ENCODE peak calls at places on chromosomes 1 and 21, in eight cellular contexts. J is Panc1, F is fibroblast of mammary gland, H is upper lobe of left lung, Y is uterus, M is progenitor cell of endocrine pancreas, A is coronary artery, R is RWPE1. V is an unnamed sample.

GRCh38 chr1:7856345-7856744 is 3.5 kb upstream of the UTS2 start:
- DNase-seq in J (no peak), F (peak), H (no peak), Y (no peak), M (no peak), A (no peak), R (no peak), V (no peak)

GRCh38 chr1:43451157-43451591 is 2.6 kb downstream of the HYI start:
- DNase-seq in J (no peak), F (no peak), H (no peak), Y (no peak), M (no peak), A (no peak), R (no peak), V (no peak)

GRCh38 chr1:157965584-157965983 is 27.9 kb upstream of the KIRREL1 start:
- DNase-seq in J (no peak), F (no peak), H (no peak), Y (no peak), M (no peak), A (no peak), R (no peak), V (no peak)

GRCh38 chr1:40385437-40386310 is 12.1 kb downstream of the SMAP2 start:
- DNase-seq in J (no peak), F (no peak), H (no peak), Y (no peak), M (no peak), A (no peak), R (no peak), V (no peak)

GRCh38 chr1:229410692-229411433 is 23.0 kb downstream of the ACTA1 start:
- DNase-seq in J (no peak), F (peak), H (no peak), Y (peak), M (no peak), A (peak), R (peak), V (no peak)

GRCh38 chr1:62185677-62186076 is 9.0 kb upstream of the L1TD1 start:
- DNase-seq in J (no peak), F (no peak), H (no peak), Y (no peak), M (no peak), A (no peak), R (no peak), V (no peak)

GRCh38 chr1:171852273-171852672 is 11.0 kb downstream of the DNM3 start:
- DNase-seq in J (no peak), F (peak), H (no peak), Y (no peak), M (no peak), A (no peak), R (no peak), V (no peak)

GRCh38 chr1:116127848-116128540 is 16.8 kb downstream of the MAB21L3 start:
- DNase-seq in J (no peak), F (no peak), H (no peak), Y (no peak), M (no peak), A (no peak), R (no peak), V (peak)

GRCh38 chr1:228210684-228211083 is 2.8 kb downstream of the OBSCN start:
- DNase-seq in J (no peak), F (no peak), H (no peak), Y (no peak), M (no peak), A (no peak), R (no peak), V (peak)
- TF ChIP-seq CTCF in J (no peak), F (no peak), H (no peak), Y (no peak), M (no peak), A (no peak), R (no peak), V (no peak)

DNA sequence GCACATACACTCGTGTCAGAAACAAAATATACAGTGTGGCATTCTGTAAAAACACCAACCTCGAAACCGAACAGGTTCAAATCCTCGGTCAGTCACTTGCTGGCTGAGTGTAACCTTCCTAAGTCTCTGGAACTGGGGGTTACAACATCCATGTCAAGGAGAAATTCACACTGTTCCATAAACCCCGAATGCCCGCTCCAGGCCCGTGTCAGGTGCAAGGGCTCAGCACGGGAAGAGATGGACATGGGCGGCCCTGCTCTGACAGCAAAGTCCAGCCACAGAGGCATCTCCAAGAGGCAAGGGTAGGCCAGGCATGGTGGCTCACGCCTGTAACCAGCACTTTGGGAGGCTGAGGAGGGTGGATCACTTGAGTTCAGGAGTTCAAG is 79.5 kb downstream of the SLC66A1 start:
- DNase-seq in J (no peak), F (no peak), H (no peak), Y (no peak), M (no peak), A (no peak), R (no peak), V (no peak)
- TF ChIP-seq CTCF in J (no peak), F (no peak), H (no peak), Y (no peak), M (peak), A (no peak), R (peak), V (no peak)

GRCh38 chr1:111422546-111423391 is 4.8 kb downstream of the OVGP1 start:
- DNase-seq in J (no peak), F (no peak), H (peak), Y (no peak), M (no peak), A (no peak), R (peak), V (no peak)
- TF ChIP-seq CTCF in J (no peak), F (no peak), H (no peak), Y (no peak), M (no peak), A (no peak), R (no peak), V (no peak)

GRCh38 chr21:41411449-41412089 is 14.5 kb upstream of the MX1 start:
- DNase-seq in J (no peak), F (peak), H (no peak), Y (no peak), M (no peak), A (peak), R (no peak), V (no peak)
- TF ChIP-seq CTCF in J (peak), F (peak), H (peak), Y (no peak), M (no peak), A (no peak), R (no peak), V (peak)

DNA sequence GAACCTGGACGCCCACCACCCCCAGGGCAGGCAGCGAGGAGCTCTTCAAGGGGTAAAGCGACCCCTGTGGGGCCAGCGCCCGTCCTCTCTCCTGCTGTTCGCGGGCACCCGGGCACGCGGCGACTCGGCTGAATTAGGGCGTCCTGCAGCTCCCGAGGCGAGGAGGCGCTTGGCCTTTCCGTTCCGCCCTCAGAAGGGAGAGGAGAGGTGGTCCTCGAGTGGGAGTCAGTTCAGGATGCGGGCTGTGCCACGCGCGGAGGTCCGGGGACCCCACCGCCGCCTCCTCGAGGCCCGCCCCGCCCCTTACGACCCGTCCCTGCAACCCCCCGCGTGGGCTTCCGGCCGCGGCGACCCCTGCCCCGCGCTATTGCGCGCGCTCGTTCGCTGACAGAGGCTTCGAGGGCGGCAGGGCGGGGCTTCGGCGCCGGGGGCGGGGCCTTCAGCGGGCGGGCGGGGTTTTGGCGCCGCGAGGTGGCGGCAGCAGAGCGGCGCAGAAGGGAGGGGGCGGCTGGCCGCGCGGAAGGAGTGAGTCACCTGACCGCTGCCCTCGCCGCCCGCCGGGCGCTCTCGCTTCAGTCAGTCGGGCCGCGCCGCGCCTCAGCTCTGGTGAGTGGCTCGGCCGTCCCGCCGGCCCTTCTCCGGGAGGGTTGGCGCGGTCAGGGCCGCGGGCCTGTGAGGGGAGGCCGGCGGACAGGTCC is at the start of gene BACH1:
- DNase-seq in J (peak), F (peak), H (peak), Y (peak), M (peak), A (peak), R (peak), V (peak)
- TF ChIP-seq CTCF in J (peak), F (no peak), H (peak), Y (peak), M (peak), A (peak), R (peak), V (peak)

DNA sequence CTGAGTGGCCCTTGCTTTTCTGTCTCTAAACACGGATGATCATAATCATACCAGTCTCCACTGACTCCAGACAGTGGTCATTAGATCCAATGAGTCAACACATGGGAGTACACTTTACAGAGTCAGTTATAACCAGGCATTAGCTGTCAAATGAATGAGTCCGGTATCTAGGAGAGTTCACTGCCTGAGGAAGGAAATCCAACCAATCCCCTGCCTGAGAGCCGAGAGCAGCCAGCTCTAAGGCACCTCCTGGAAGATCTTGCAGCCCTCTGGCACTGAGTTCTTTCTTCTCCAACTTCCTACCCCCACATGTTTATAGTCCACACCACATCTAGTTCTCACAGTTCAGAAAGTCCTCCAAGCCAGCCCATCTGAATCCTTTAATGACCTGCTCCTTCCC is 29.4 kb upstream of the RBM15 start:
- DNase-seq in J (no peak), F (peak), H (no peak), Y (no peak), M (no peak), A (no peak), R (no peak), V (no peak)
- TF ChIP-seq CTCF in J (no peak), F (no peak), H (no peak), Y (no peak), M (no peak), A (no peak), R (no peak), V (no peak)

DNA sequence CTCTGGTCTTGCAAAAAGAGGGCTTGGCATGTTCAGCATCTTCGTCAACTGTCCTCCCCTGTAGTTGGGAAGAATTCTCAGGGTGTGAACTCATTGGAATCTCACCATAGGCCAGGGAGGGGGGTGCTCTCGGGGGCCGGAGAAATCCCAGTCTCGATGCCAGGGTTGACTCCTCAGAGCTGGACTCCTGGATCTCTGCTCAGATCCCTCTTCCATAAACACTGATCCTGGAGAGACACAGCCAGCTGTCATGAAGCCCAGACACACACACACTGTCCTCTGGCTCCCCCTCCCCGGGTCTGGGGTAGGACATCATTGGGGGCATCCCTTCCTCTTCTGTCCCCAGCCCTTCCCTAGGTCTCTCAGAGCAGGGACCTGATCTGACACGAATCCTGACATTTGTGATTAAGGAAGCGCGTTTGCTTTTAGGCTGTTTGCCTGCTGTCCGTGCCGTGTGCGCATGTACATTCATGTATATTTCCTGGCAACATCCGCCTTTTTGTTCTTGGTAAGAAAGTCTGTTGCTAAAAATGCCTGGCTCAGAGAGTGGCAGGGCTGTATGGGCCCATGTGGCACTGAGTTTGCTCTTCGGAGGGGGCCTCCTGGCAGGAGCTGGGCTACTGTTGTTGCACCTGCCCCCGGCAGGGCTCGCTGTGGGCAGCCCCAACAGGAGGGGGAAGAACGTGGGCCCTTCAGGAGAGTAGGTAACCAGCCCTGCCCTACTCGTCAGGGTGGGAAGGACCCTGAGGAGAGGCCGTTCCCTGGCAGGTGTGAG is 45.4 kb upstream of the SELENON start:
- DNase-seq in J (no peak), F (no peak), H (no peak), Y (no peak), M (no peak), A (no peak), R (no peak), V (no peak)
- TF ChIP-seq CTCF in J (no peak), F (no peak), H (peak), Y (no peak), M (no peak), A (no peak), R (no peak), V (no peak)

GRCh38 chr1:2557146-2558029 is 1.2 kb downstream of the TNFRSF14 start:
- DNase-seq in J (no peak), F (no peak), H (peak), Y (no peak), M (no peak), A (no peak), R (no peak), V (no peak)

GRCh38 chr1:2556277-2557145 is at the start of gene TNFRSF14:
- DNase-seq in J (no peak), F (peak), H (peak), Y (peak), M (no peak), A (no peak), R (no peak), V (no peak)

GRCh38 chr1:2553871-2554620 is 2.1 kb upstream of the TNFRSF14 start:
- DNase-seq in J (no peak), F (no peak), H (peak), Y (no peak), M (no peak), A (no peak), R (no peak), V (no peak)

GRCh38 chr1:2555634-2556276 is 416 bp upstream of the TNFRSF14 start:
- DNase-seq in J (no peak), F (peak), H (peak), Y (peak), M (no peak), A (peak), R (no peak), V (no peak)

GRCh38 chr1:2554621-2555387 is 1.4 kb upstream of the TNFRSF14 start:
- DNase-seq in J (no peak), F (no peak), H (peak), Y (no peak), M (no peak), A (no peak), R (no peak), V (no peak)
- TF ChIP-seq CTCF in J (peak), F (peak), H (peak), Y (no peak), M (peak), A (no peak), R (peak), V (peak)

V was measured in osteocyte.